ENCODE peak calls at places on chromosomes 1 and 21, in seven cellular contexts. P is activated T-helper 1 cell treated with Interleukin-2 at 50 U/mL for 16 hours; Z is fibroblast of pulmonary artery; C is left ventricle myocardium superior; H is stimulated activated naive CD4-positive, alpha-beta T cell; S is NCI-H1105 treated with DMSO at 0.1 percent for 48 hours; O is anterior cingulate cortex. Y is an unnamed sample.

GRCh38 chr1:176786274-176786673 is 323.3 kb downstream of the PAPPA2 start:
- DNase-seq in P (no peak), Z (no peak), C (no peak), H (no peak), S (no peak), O (no peak), Y (no peak)

GRCh38 chr1:68281946-68282615 is 49.8 kb upstream of the WLS start:
- DNase-seq in P (no peak), Z (no peak), C (no peak), H (no peak), S (no peak), O (no peak), Y (no peak)

GRCh38 chr1:20167126-20167525 is 18.8 kb upstream of the UBXN10 start:
- DNase-seq in P (no peak), Z (no peak), C (no peak), H (no peak), S (no peak), O (no peak), Y (no peak)

GRCh38 chr1:82177190-82177589 is 376.5 kb downstream of the ADGRL2 start:
- DNase-seq in P (no peak), Z (peak), C (no peak), H (no peak), S (no peak), O (no peak), Y (no peak)

GRCh38 chr1:70546726-70547125 is 135.7 kb downstream of the CTH start:
- DNase-seq in P (no peak), Z (no peak), C (no peak), H (no peak), S (no peak), O (no peak), Y (no peak)

GRCh38 chr1:22291926-22292788 is 149.3 kb upstream of the WNT4 start:
- DNase-seq in P (no peak), Z (no peak), C (no peak), H (no peak), S (no peak), O (no peak), Y (no peak)

GRCh38 chr1:7120863-7121621 is 335.8 kb downstream of the CAMTA1 start:
- DNase-seq in P (no peak), Z (no peak), C (peak), H (no peak), S (no peak), O (no peak), Y (no peak)

GRCh38 chr21:36892201-36892600 is 74.3 kb downstream of the HLCS start:
- DNase-seq in P (no peak), Z (no peak), C (no peak), H (no peak), S (no peak), O (no peak), Y (no peak)

GRCh38 chr1:179121159-179121938 is 39.5 kb downstream of the TOR3A start:
- DNase-seq in P (no peak), Z (peak), C (no peak), H (peak), S (no peak), O (no peak), Y (peak)

GRCh38 chr1:158022554-158023278 is 29.3 kb downstream of the KIRREL1 start:
- DNase-seq in P (no peak), Z (peak), C (no peak), H (no peak), S (no peak), O (no peak), Y (no peak)

GRCh38 chr21:36596174-36596573 is 102.7 kb upstream of the SIM2 start:
- DNase-seq in P (no peak), Z (no peak), C (no peak), H (no peak), S (no peak), O (no peak), Y (no peak)

GRCh38 chr1:29245876-29246275 is 9.6 kb downstream of the PTPRU start:
- DNase-seq in P (no peak), Z (peak), C (no peak), H (no peak), S (no peak), O (no peak), Y (no peak)

GRCh38 chr1:204263240-204263848 is 49.6 kb upstream of the GOLT1A start:
- DNase-seq in P (no peak), Z (no peak), C (peak), H (no peak), S (no peak), O (no peak), Y (no peak)

GRCh38 chr21:33014331-33014730 is 11.4 kb upstream of the OLIG2 start:
- DNase-seq in P (no peak), Z (no peak), C (no peak), H (no peak), S (no peak), O (no peak), Y (no peak)

GRCh38 chr1:203663294-203663693 is 36.7 kb downstream of the ATP2B4 start:
- DNase-seq in P (no peak), Z (peak), C (no peak), H (no peak), S (no peak), O (no peak), Y (no peak)

GRCh38 chr21:42207426-42207825 is 11.5 kb upstream of the ABCG1 start:
- DNase-seq in P (no peak), Z (no peak), C (no peak), H (no peak), S (no peak), O (no peak), Y (no peak)

GRCh38 chr1:153945795-153946621 is 510 bp downstream of the DENND4B start:
- DNase-seq in P (peak), Z (peak), C (peak), H (peak), S (peak), O (peak), Y (peak)

GRCh38 chr1:27116697-27117096 is 38.2 kb downstream of the SLC9A1 start:
- DNase-seq in P (no peak), Z (peak), C (peak), H (no peak), S (no peak), O (no peak), Y (no peak)

GRCh38 chr1:211092955-211093354 is 41.0 kb downstream of the KCNH1 start:
- DNase-seq in P (no peak), Z (no peak), C (no peak), H (no peak), S (no peak), O (no peak), Y (no peak)

GRCh38 chr1:59866459-59866858 is 51.7 kb downstream of the HOOK1 start:
- DNase-seq in P (no peak), Z (no peak), C (no peak), H (no peak), S (no peak), O (no peak), Y (no peak)